ENCODE peak calls at places on chromosomes 2 and 18, in seven cellular contexts. One of them, this sample, is unnamed.
A peak's percentile ranks its signal among the peaks of the same experiment; 100 is the strongest.

GRCh38 chr2:190947711-190948251 is 66.2 kb downstream of the STAT1 start:
- DNase-seq in AG08395: peak; percentile 29
- DNase-seq in hypothalamus: no peak
- DNase-seq in stimulated activated CD4-positive, alpha-beta T cell treated with anti-CD3 and anti-CD28 coated beads, Interleukin-12 subunit alpha, Interleukin-12 subunit beta, amount 100 ng/mL, for 4 hours: no peak
- DNase-seq in fibroblast of pulmonary artery: peak; percentile 86
- DNase-seq in SHP77: no peak
- DNase-seq in stimulated activated CD8-positive, alpha-beta memory T cell treated with anti-CD3 and anti-CD28 coated beads, Interleukin-15, amount 100 ng/mL, for 1 hour: no peak
- DNase-seq in this sample: no peak

GRCh38 chr2:20986540-20986939 is 57.3 kb downstream of the APOB start:
- DNase-seq in stimulated activated CD8-positive, alpha-beta memory T cell treated with anti-CD3 and anti-CD28 coated beads, Interleukin-15, amount 100 ng/mL, for 1 hour: no peak
- DNase-seq in stimulated activated CD4-positive, alpha-beta T cell treated with anti-CD3 and anti-CD28 coated beads, Interleukin-12 subunit alpha, Interleukin-12 subunit beta, amount 100 ng/mL, for 4 hours: no peak
- DNase-seq in SHP77: no peak
- DNase-seq in hypothalamus: no peak
- DNase-seq in fibroblast of pulmonary artery: no peak
- DNase-seq in AG08395: no peak
- DNase-seq in this sample: no peak

GRCh38 chr2:132623096-132623839 is 46.7 kb downstream of the LYPD1 start:
- DNase-seq in SHP77: no peak
- DNase-seq in stimulated activated CD8-positive, alpha-beta memory T cell treated with anti-CD3 and anti-CD28 coated beads, Interleukin-15, amount 100 ng/mL, for 1 hour: no peak
- DNase-seq in fibroblast of pulmonary artery: peak; percentile 60
- DNase-seq in stimulated activated CD4-positive, alpha-beta T cell treated with anti-CD3 and anti-CD28 coated beads, Interleukin-12 subunit alpha, Interleukin-12 subunit beta, amount 100 ng/mL, for 4 hours: no peak
- DNase-seq in hypothalamus: no peak
- DNase-seq in AG08395: peak; percentile 87
- DNase-seq in this sample: no peak

GRCh38 chr2:152432206-152432653 is 97.3 kb downstream of the FMNL2 start:
- DNase-seq in fibroblast of pulmonary artery: peak; percentile 97
- DNase-seq in stimulated activated CD8-positive, alpha-beta memory T cell treated with anti-CD3 and anti-CD28 coated beads, Interleukin-15, amount 100 ng/mL, for 1 hour: no peak
- DNase-seq in stimulated activated CD4-positive, alpha-beta T cell treated with anti-CD3 and anti-CD28 coated beads, Interleukin-12 subunit alpha, Interleukin-12 subunit beta, amount 100 ng/mL, for 4 hours: no peak
- DNase-seq in hypothalamus: no peak
- DNase-seq in AG08395: peak; percentile 51
- DNase-seq in SHP77: no peak
- DNase-seq in this sample: no peak

GRCh38 chr2:3242747-3243369 is 134.8 kb downstream of the EIPR1 start:
- DNase-seq in AG08395: peak; percentile 34
- DNase-seq in hypothalamus: no peak
- DNase-seq in stimulated activated CD8-positive, alpha-beta memory T cell treated with anti-CD3 and anti-CD28 coated beads, Interleukin-15, amount 100 ng/mL, for 1 hour: peak; percentile 21
- DNase-seq in stimulated activated CD4-positive, alpha-beta T cell treated with anti-CD3 and anti-CD28 coated beads, Interleukin-12 subunit alpha, Interleukin-12 subunit beta, amount 100 ng/mL, for 4 hours: no peak
- DNase-seq in fibroblast of pulmonary artery: peak; percentile 6
- DNase-seq in SHP77: no peak
- DNase-seq in this sample: no peak

GRCh38 chr2:19677825-19678518 is 223.8 kb downstream of the TTC32 start:
- DNase-seq in fibroblast of pulmonary artery: no peak
- DNase-seq in hypothalamus: no peak
- DNase-seq in stimulated activated CD4-positive, alpha-beta T cell treated with anti-CD3 and anti-CD28 coated beads, Interleukin-12 subunit alpha, Interleukin-12 subunit beta, amount 100 ng/mL, for 4 hours: no peak
- DNase-seq in AG08395: no peak
- DNase-seq in stimulated activated CD8-positive, alpha-beta memory T cell treated with anti-CD3 and anti-CD28 coated beads, Interleukin-15, amount 100 ng/mL, for 1 hour: no peak
- DNase-seq in SHP77: no peak
- DNase-seq in this sample: no peak

GRCh38 chr2:150732064-150732463 is 244.6 kb upstream of the RND3 start:
- DNase-seq in stimulated activated CD4-positive, alpha-beta T cell treated with anti-CD3 and anti-CD28 coated beads, Interleukin-12 subunit alpha, Interleukin-12 subunit beta, amount 100 ng/mL, for 4 hours: no peak
- DNase-seq in fibroblast of pulmonary artery: peak; percentile 39
- DNase-seq in SHP77: no peak
- DNase-seq in stimulated activated CD8-positive, alpha-beta memory T cell treated with anti-CD3 and anti-CD28 coated beads, Interleukin-15, amount 100 ng/mL, for 1 hour: no peak
- DNase-seq in AG08395: peak; percentile 52
- DNase-seq in hypothalamus: no peak
- DNase-seq in this sample: no peak

GRCh38 chr2:11006191-11006590 is 94.5 kb downstream of the KCNF1 start:
- DNase-seq in stimulated activated CD8-positive, alpha-beta memory T cell treated with anti-CD3 and anti-CD28 coated beads, Interleukin-15, amount 100 ng/mL, for 1 hour: no peak
- DNase-seq in SHP77: no peak
- DNase-seq in AG08395: no peak
- DNase-seq in fibroblast of pulmonary artery: no peak
- DNase-seq in stimulated activated CD4-positive, alpha-beta T cell treated with anti-CD3 and anti-CD28 coated beads, Interleukin-12 subunit alpha, Interleukin-12 subunit beta, amount 100 ng/mL, for 4 hours: no peak
- DNase-seq in hypothalamus: no peak
- DNase-seq in this sample: no peak

GRCh38 chr18:39571511-39571910 is 2005.9 kb upstream of the CELF4 start:
- DNase-seq in stimulated activated CD4-positive, alpha-beta T cell treated with anti-CD3 and anti-CD28 coated beads, Interleukin-12 subunit alpha, Interleukin-12 subunit beta, amount 100 ng/mL, for 4 hours: no peak
- DNase-seq in AG08395: peak; percentile 25
- DNase-seq in fibroblast of pulmonary artery: peak; percentile 64
- DNase-seq in SHP77: no peak
- DNase-seq in hypothalamus: no peak
- DNase-seq in stimulated activated CD8-positive, alpha-beta memory T cell treated with anti-CD3 and anti-CD28 coated beads, Interleukin-15, amount 100 ng/mL, for 1 hour: no peak
- DNase-seq in this sample: no peak

GRCh38 chr2:204389122-204389521 is 156.2 kb upstream of the PARD3B start:
- DNase-seq in hypothalamus: no peak
- DNase-seq in stimulated activated CD8-positive, alpha-beta memory T cell treated with anti-CD3 and anti-CD28 coated beads, Interleukin-15, amount 100 ng/mL, for 1 hour: no peak
- DNase-seq in fibroblast of pulmonary artery: no peak
- DNase-seq in SHP77: no peak
- DNase-seq in stimulated activated CD4-positive, alpha-beta T cell treated with anti-CD3 and anti-CD28 coated beads, Interleukin-12 subunit alpha, Interleukin-12 subunit beta, amount 100 ng/mL, for 4 hours: no peak
- DNase-seq in AG08395: no peak
- DNase-seq in this sample: no peak

GRCh38 chr2:164597988-164598387 is 23.3 kb downstream of the GRB14 start:
- DNase-seq in SHP77: no peak
- DNase-seq in stimulated activated CD4-positive, alpha-beta T cell treated with anti-CD3 and anti-CD28 coated beads, Interleukin-12 subunit alpha, Interleukin-12 subunit beta, amount 100 ng/mL, for 4 hours: no peak
- DNase-seq in fibroblast of pulmonary artery: no peak
- DNase-seq in hypothalamus: no peak
- DNase-seq in stimulated activated CD8-positive, alpha-beta memory T cell treated with anti-CD3 and anti-CD28 coated beads, Interleukin-15, amount 100 ng/mL, for 1 hour: no peak
- DNase-seq in AG08395: no peak
- DNase-seq in this sample: no peak

GRCh38 chr2:21754164-21754788 is 630.5 kb downstream of the TDRD15 start:
- DNase-seq in stimulated activated CD4-positive, alpha-beta T cell treated with anti-CD3 and anti-CD28 coated beads, Interleukin-12 subunit alpha, Interleukin-12 subunit beta, amount 100 ng/mL, for 4 hours: no peak
- DNase-seq in AG08395: no peak
- DNase-seq in stimulated activated CD8-positive, alpha-beta memory T cell treated with anti-CD3 and anti-CD28 coated beads, Interleukin-15, amount 100 ng/mL, for 1 hour: no peak
- DNase-seq in SHP77: peak; percentile 15
- DNase-seq in hypothalamus: no peak
- DNase-seq in fibroblast of pulmonary artery: no peak
- DNase-seq in this sample: no peak

GRCh38 chr2:68734688-68735525 is at the start of gene ARHGAP25:
- DNase-seq in fibroblast of pulmonary artery: no peak
- DNase-seq in stimulated activated CD8-positive, alpha-beta memory T cell treated with anti-CD3 and anti-CD28 coated beads, Interleukin-15, amount 100 ng/mL, for 1 hour: no peak
- DNase-seq in stimulated activated CD4-positive, alpha-beta T cell treated with anti-CD3 and anti-CD28 coated beads, Interleukin-12 subunit alpha, Interleukin-12 subunit beta, amount 100 ng/mL, for 4 hours: peak; percentile 45
- DNase-seq in SHP77: no peak
- DNase-seq in hypothalamus: no peak
- DNase-seq in AG08395: no peak
- DNase-seq in this sample: no peak

GRCh38 chr2:45009928-45010705 is 865 bp upstream of the SIX2 start:
- DNase-seq in SHP77: no peak
- DNase-seq in stimulated activated CD4-positive, alpha-beta T cell treated with anti-CD3 and anti-CD28 coated beads, Interleukin-12 subunit alpha, Interleukin-12 subunit beta, amount 100 ng/mL, for 4 hours: no peak
- DNase-seq in stimulated activated CD8-positive, alpha-beta memory T cell treated with anti-CD3 and anti-CD28 coated beads, Interleukin-15, amount 100 ng/mL, for 1 hour: no peak
- DNase-seq in hypothalamus: no peak
- DNase-seq in fibroblast of pulmonary artery: peak; percentile 90
- DNase-seq in AG08395: peak; percentile 65
- DNase-seq in this sample: no peak

GRCh38 chr18:3088444-3088843 is 75.5 kb upstream of the LPIN2 start:
- DNase-seq in AG08395: no peak
- DNase-seq in hypothalamus: no peak
- DNase-seq in fibroblast of pulmonary artery: peak; percentile 49
- DNase-seq in stimulated activated CD8-positive, alpha-beta memory T cell treated with anti-CD3 and anti-CD28 coated beads, Interleukin-15, amount 100 ng/mL, for 1 hour: no peak
- DNase-seq in stimulated activated CD4-positive, alpha-beta T cell treated with anti-CD3 and anti-CD28 coated beads, Interleukin-12 subunit alpha, Interleukin-12 subunit beta, amount 100 ng/mL, for 4 hours: no peak
- DNase-seq in SHP77: no peak
- DNase-seq in this sample: no peak

GRCh38 chr18:74901347-74902169 is 303.9 kb downstream of the ZNF407 start:
- DNase-seq in AG08395: no peak
- DNase-seq in stimulated activated CD4-positive, alpha-beta T cell treated with anti-CD3 and anti-CD28 coated beads, Interleukin-12 subunit alpha, Interleukin-12 subunit beta, amount 100 ng/mL, for 4 hours: no peak
- DNase-seq in hypothalamus: no peak
- DNase-seq in stimulated activated CD8-positive, alpha-beta memory T cell treated with anti-CD3 and anti-CD28 coated beads, Interleukin-15, amount 100 ng/mL, for 1 hour: no peak
- DNase-seq in fibroblast of pulmonary artery: peak; percentile 26
- DNase-seq in SHP77: no peak
- DNase-seq in this sample: no peak

This sample was measured in C1 segment of cervical spinal cord.